ENCODE peak calls at places on chromosomes 4 and X, in ten cellular contexts. S is ACHN; A is activated CD4-positive, alpha-beta memory T cell treated with anti-CD3 and anti-CD28 coated beads, Interleukin-2, amount 10 ng/mL, durations not matched to agents 7 days and 5 days; G is stimulated activated CD8-positive, alpha-beta memory T cell treated with anti-CD3 and anti-CD28 coated beads, Interleukin-12 subunit alpha, Interleukin-12 subunit beta, amount 100 ng/mL, for 4 hours; M is Kasumi-1; Q is activated CD8-positive, alpha-beta T cell treated with anti-CD3 and anti-CD28 coated beads for 36 hours; E is transverse colon; L is kidney tubule cell; P is activated CD8-positive, alpha-beta memory T cell treated with anti-CD3 and anti-CD28 coated beads, Interleukin-2, amount 50 U/mL, for 48 hours; W is CD4-positive, alpha-beta memory T cell. Z is an unnamed sample.

GRCh38 chr4:82415922-82416365 is 14.3 kb downstream of the HNRNPDL start:
- DNase-seq in S (no peak), W (no peak), P (no peak), G (no peak), A (no peak), L (no peak), E (no peak), Q (no peak), M (no peak), Z (no peak)

GRCh38 chr4:25051534-25051933 is 20.8 kb upstream of the LGI2 start:
- DNase-seq in G (no peak), A (no peak), W (no peak), L (no peak), P (no peak), E (no peak), Q (no peak), M (no peak), S (no peak), Z (no peak)

GRCh38 chr4:162443510-162443909 is 279.7 kb upstream of the FSTL5 start:
- DNase-seq in A (no peak), P (no peak), S (no peak), L (no peak), M (no peak), W (no peak), G (no peak), E (no peak), Q (no peak), Z (no peak)

GRCh38 chr4:73208376-73208775 is 50.2 kb downstream of the ANKRD17 start:
- DNase-seq in M (no peak), Q (no peak), A (no peak), E (no peak), P (no peak), L (peak), W (no peak), G (no peak), S (no peak), Z (no peak)

GRCh38 chrX:134821370-134821769 is 163.1 kb upstream of the PLAC1 start:
- DNase-seq in S (no peak), E (no peak), M (peak), W (no peak), L (no peak), A (no peak), G (no peak), P (no peak), Q (no peak), Z (no peak)

GRCh38 chrX:53320543-53321215 is 39.3 kb upstream of the IQSEC2 start:
- DNase-seq in G (no peak), A (no peak), L (no peak), S (no peak), E (peak), P (peak), W (no peak), M (no peak), Q (no peak), Z (no peak)

GRCh38 chr4:165953181-165953580 is 80.1 kb downstream of the TLL1 start:
- DNase-seq in G (no peak), W (no peak), E (no peak), P (no peak), M (no peak), A (no peak), Q (no peak), S (no peak), L (no peak), Z (no peak)

GRCh38 chrX:9340619-9341304 is 124.1 kb upstream of the TBL1X start:
- DNase-seq in G (no peak), S (no peak), A (peak), E (peak), P (no peak), W (peak), L (no peak), Q (peak), M (peak), Z (peak)

GRCh38 chrX:43882294-43882681 is at the start of gene MAOB:
- DNase-seq in P (no peak), L (peak), S (no peak), A (no peak), G (no peak), E (peak), W (no peak), M (no peak), Q (peak), Z (peak)

GRCh38 chr4:144647095-144647959 is 1.4 kb downstream of the HHIP start:
- DNase-seq in E (no peak), P (peak), G (no peak), W (no peak), Q (peak), S (no peak), L (peak), M (no peak), A (peak), Z (no peak)

GRCh38 chr4:112282860-112283667 is 2.6 kb downstream of the TIFA start:
- DNase-seq in L (no peak), A (no peak), M (no peak), S (no peak), W (no peak), Q (no peak), E (no peak), G (no peak), P (no peak), Z (no peak)

GRCh38 chr4:87109945-87110344 is 110.5 kb downstream of the KLHL8 start:
- DNase-seq in A (no peak), M (no peak), P (no peak), G (no peak), E (no peak), L (no peak), S (no peak), W (no peak), Q (no peak), Z (no peak)

GRCh38 chrX:17605676-17606075 is 131.6 kb upstream of the SCML1 start:
- DNase-seq in P (no peak), S (no peak), A (no peak), E (no peak), G (no peak), W (no peak), Q (no peak), M (no peak), L (no peak), Z (no peak)

GRCh38 chr4:157045507-157046127 is 30.3 kb upstream of the GLRB start:
- DNase-seq in A (no peak), P (no peak), W (no peak), S (peak), L (peak), M (peak), Q (no peak), G (no peak), E (peak), Z (no peak)

GRCh38 chr4:113088050-113088449 is 38.6 kb downstream of the ANK2 start:
- DNase-seq in P (no peak), W (no peak), M (no peak), Q (no peak), S (no peak), A (no peak), G (no peak), L (no peak), E (no peak), Z (no peak)

GRCh38 chrX:44675364-44676024 is 132.8 kb upstream of the FUNDC1 start:
- DNase-seq in G (no peak), P (no peak), L (peak), Q (no peak), E (no peak), S (peak), M (no peak), W (no peak), A (no peak), Z (no peak)

GRCh38 chr4:80202784-80203553 is 5.7 kb downstream of the PRDM8 start:
- DNase-seq in G (peak), L (no peak), E (peak), S (no peak), P (peak), Q (peak), M (peak), W (peak), A (peak), Z (no peak)

GRCh38 chrX:27622883-27623282 is 32.7 kb downstream of the DCAF8L2 start:
- DNase-seq in P (no peak), M (peak), G (no peak), A (no peak), S (no peak), E (no peak), L (no peak), W (no peak), Q (no peak), Z (no peak)

GRCh38 chr4:100059467-100059866 is 109.4 kb upstream of the H2AZ1 start:
- DNase-seq in Q (no peak), S (no peak), G (no peak), A (no peak), W (no peak), L (no peak), P (no peak), M (no peak), E (no peak), Z (no peak)

Z was measured in activated gamma-delta T cell treated with anti-CD3 and anti-CD28 coated beads, Interleukin-2, amount 50 U/mL, for 16 hours.